ENCODE peak calls at places on chromosomes 5 and 9, in eight cellular contexts. N is cardiac fibroblast; E is GM12865; S is GM12878; Y is left ventricle myocardium inferior; M is CD4-positive, alpha-beta T cell; B is progenitor cell of endocrine pancreas; Q is astrocyte of the spinal cord. Z is an unnamed sample.

GRCh38 chr5:37816883-37817282 is 23.0 kb downstream of the GDNF start:
- DNase-seq in N (peak; percentile 25), E (no peak), S (no peak), Y (no peak), M (no peak), B (no peak), Q (no peak), Z (no peak)

GRCh38 chr9:83401328-83401895 is 136.8 kb downstream of the FRMD3 start:
- DNase-seq in N (peak; percentile 48), E (no peak), S (no peak), Y (no peak), M (no peak), B (no peak), Q (no peak), Z (no peak)

GRCh38 chr9:38000332-38000731 is 68.7 kb downstream of the SHB start:
- DNase-seq in N (no peak), E (no peak), S (no peak), Y (no peak), M (no peak), B (no peak), Q (no peak), Z (no peak)

GRCh38 chr9:30411571-30411970 is 1972.9 kb upstream of the ACO1 start:
- DNase-seq in N (no peak), E (no peak), S (no peak), Y (no peak), M (no peak), B (no peak), Q (no peak), Z (no peak)

GRCh38 chr9:96448546-96449170 is 1.3 kb upstream of the HABP4 start:
- DNase-seq in N (no peak), E (no peak), S (no peak), Y (no peak), M (no peak), B (no peak), Q (no peak), Z (no peak)

GRCh38 chr9:6076856-6077255 is 61.4 kb upstream of the RANBP6 start:
- DNase-seq in N (peak; percentile 79), E (no peak), S (no peak), Y (no peak), M (no peak), B (no peak), Q (no peak), Z (no peak)

GRCh38 chr9:112354081-112354743 is 20.8 kb upstream of the PTBP3 start:
- DNase-seq in N (no peak), E (no peak), S (no peak), Y (no peak), M (no peak), B (no peak), Q (no peak), Z (no peak)

GRCh38 chr9:130266236-130267098 is 907 bp downstream of the HMCN2 start:
- DNase-seq in N (no peak), E (no peak), S (no peak), Y (no peak), M (no peak), B (no peak), Q (no peak), Z (no peak)

GRCh38 chr9:134730011-134730760 is 88.6 kb downstream of the COL5A1 start:
- DNase-seq in N (peak; percentile 52), E (no peak), S (no peak), Y (peak; percentile 75), M (no peak), B (no peak), Q (no peak), Z (no peak)

GRCh38 chr5:173178369-173178910 is 34.1 kb downstream of the BNIP1 start:
- DNase-seq in N (no peak), E (no peak), S (no peak), Y (no peak), M (no peak), B (no peak), Q (no peak), Z (no peak)

GRCh38 chr5:79759436-79759835 is 69.8 kb downstream of the CMYA5 start:
- DNase-seq in N (peak; percentile 52), E (no peak), S (no peak), Y (no peak), M (no peak), B (no peak), Q (peak; percentile 81), Z (no peak)

GRCh38 chr5:16936150-16937022 is at the start of gene MYO10:
- DNase-seq in N (peak; percentile 83), E (peak; percentile 38), S (no peak), Y (peak; percentile 80), M (peak; percentile 30), B (peak; percentile 94), Q (peak; percentile 79), Z (no peak)

GRCh38 chr5:119411935-119412623 is 40.2 kb upstream of the HSD17B4 start:
- DNase-seq in N (peak; percentile 90), E (peak; percentile 82), S (peak; percentile 65), Y (peak; percentile 25), M (peak; percentile 11), B (peak; percentile 24), Q (peak; percentile 82), Z (no peak)

GRCh38 chr5:110612778-110613396 is 113.6 kb downstream of the TMEM232 start:
- DNase-seq in N (no peak), E (no peak), S (no peak), Y (no peak), M (no peak), B (no peak), Q (no peak), Z (no peak)

GRCh38 chr9:90249094-90249493 is 393.5 kb downstream of the DIRAS2 start:
- DNase-seq in N (no peak), E (no peak), S (no peak), Y (no peak), M (no peak), B (no peak), Q (no peak), Z (no peak)

GRCh38 chr5:133514456-133514855 is 97.9 kb downstream of the FSTL4 start:
- DNase-seq in N (no peak), E (no peak), S (no peak), Y (no peak), M (no peak), B (no peak), Q (no peak), Z (no peak)

GRCh38 chr9:78601957-78602565 is 305.1 kb downstream of the PSAT1 start:
- DNase-seq in N (peak; percentile 73), E (peak; percentile 44), S (no peak), Y (no peak), M (no peak), B (no peak), Q (peak; percentile 60), Z (no peak)

GRCh38 chr5:8826491-8826890 is 719.4 kb downstream of the SEMA5A start:
- DNase-seq in N (no peak), E (no peak), S (no peak), Y (no peak), M (no peak), B (no peak), Q (no peak), Z (no peak)

GRCh38 chr9:121945849-121946248 is 147.3 kb downstream of the TTLL11 start:
- DNase-seq in N (peak; percentile 56), E (no peak), S (no peak), Y (no peak), M (no peak), B (no peak), Q (peak; percentile 50), Z (no peak)

GRCh38 chr5:58890265-58890664 is 307.4 kb downstream of the RAB3C start:
- DNase-seq in N (no peak), E (no peak), S (no peak), Y (peak; percentile 17), M (no peak), B (no peak), Q (no peak), Z (no peak)

GRCh38 chr5:58893551-58893950 is 310.7 kb downstream of the RAB3C start:
- DNase-seq in N (no peak), E (no peak), S (no peak), Y (no peak), M (no peak), B (no peak), Q (no peak), Z (no peak)

GRCh38 chr5:58887721-58888409 is 305.0 kb downstream of the RAB3C start:
- DNase-seq in N (peak; percentile 59), E (peak; percentile 29), S (no peak), Y (peak; percentile 60), M (no peak), B (no peak), Q (no peak), Z (no peak)

GRCh38 chr5:58891971-58892343 is 309.1 kb downstream of the RAB3C start:
- DNase-seq in N (no peak), E (no peak), S (no peak), Y (no peak), M (no peak), B (no peak), Q (no peak), Z (no peak)

GRCh38 chr5:58891072-58891970 is 308.4 kb downstream of the RAB3C start:
- DNase-seq in N (peak; percentile 99), E (peak; percentile 58), S (no peak), Y (peak; percentile 71), M (peak; percentile 56), B (peak; percentile 40), Q (peak; percentile 94), Z (peak; percentile 87)
- TF ChIP-seq CTCF in N (peak; percentile 66), E (peak; percentile 61), S (peak; percentile 69), Y (peak; percentile 83), M (peak; percentile 81), B (peak; percentile 77), Q (peak; percentile 74), Z (peak; percentile 72)

GRCh38 chr5:112737472-112738179 is at the start of gene APC:
- DNase-seq in N (peak; percentile 92), E (peak; percentile 91), S (peak; percentile 46), Y (peak; percentile 96), M (peak; percentile 75), B (peak; percentile 64), Q (peak; percentile 90), Z (peak; percentile 35)
- TF ChIP-seq CTCF in N (no peak), E (no peak), S (no peak), Y (peak; percentile 41), M (no peak), B (peak; percentile 9), Q (no peak), Z (no peak)

GRCh38 chr5:9835121-9835770 is 205.1 kb upstream of the TAS2R1 start:
- DNase-seq in N (no peak), E (no peak), S (no peak), Y (no peak), M (no peak), B (no peak), Q (no peak), Z (no peak)
- TF ChIP-seq CTCF in N (no peak), E (no peak), S (no peak), Y (no peak), M (no peak), B (peak; percentile 45), Q (peak; percentile 13), Z (no peak)

GRCh38 chr5:43006411-43007202 is 33.5 kb downstream of the ANXA2R start:
- DNase-seq in N (peak; percentile 59), E (no peak), S (no peak), Y (no peak), M (no peak), B (no peak), Q (no peak), Z (no peak)

GRCh38 chr5:43007911-43008368 is 32.2 kb downstream of the ANXA2R start:
- DNase-seq in N (peak; percentile 85), E (peak; percentile 94), S (no peak), Y (peak; percentile 69), M (peak; percentile 81), B (peak; percentile 46), Q (peak; percentile 86), Z (no peak)

GRCh38 chr5:43010956-43011355 is 29.2 kb downstream of the ANXA2R start:
- DNase-seq in N (no peak), E (no peak), S (no peak), Y (no peak), M (no peak), B (no peak), Q (no peak), Z (no peak)

GRCh38 chr5:43007246-43007910 is 32.7 kb downstream of the ANXA2R start:
- DNase-seq in N (peak; percentile 96), E (peak; percentile 87), S (no peak), Y (peak; percentile 85), M (peak; percentile 68), B (peak; percentile 68), Q (peak; percentile 95), Z (no peak)

GRCh38 chr5:43008369-43009158 is 31.6 kb downstream of the ANXA2R start:
- DNase-seq in N (peak; percentile 89), E (peak; percentile 97), S (no peak), Y (peak; percentile 84), M (peak; percentile 89), B (peak; percentile 72), Q (peak; percentile 91), Z (no peak)
- TF ChIP-seq CTCF in N (no peak), E (peak; percentile 10), S (peak; percentile 13), Y (peak; percentile 9), M (no peak), B (no peak), Q (no peak), Z (peak; percentile 1)